ENCODE peak calls at places on chromosomes 1 and 21, in four cellular contexts. One of them, this sample, is unnamed.

GRCh38 chr1:180530501-180530900 is 28.1 kb upstream of the ACBD6 start:
- DNase-seq in effector CD4-positive, alpha-beta T cell: no peak
- DNase-seq in sciatic nerve: no peak
- DNase-seq in amniotic epithelial cell: peak; percentile 80
- DNase-seq in this sample: no peak

GRCh38 chr1:244730153-244730933 is 77.4 kb downstream of the DESI2 start:
- DNase-seq in effector CD4-positive, alpha-beta T cell: no peak
- DNase-seq in sciatic nerve: peak; percentile 54
- DNase-seq in amniotic epithelial cell: peak; percentile 66
- DNase-seq in this sample: no peak

GRCh38 chr1:209398330-209398991 is 185.1 kb upstream of the CAMK1G start:
- DNase-seq in effector CD4-positive, alpha-beta T cell: no peak
- DNase-seq in sciatic nerve: no peak
- DNase-seq in amniotic epithelial cell: peak; percentile 92
- DNase-seq in this sample: peak; percentile 62

GRCh38 chr1:903305-903704 is 20.4 kb upstream of the SAMD11 start:
- DNase-seq in effector CD4-positive, alpha-beta T cell: no peak
- DNase-seq in sciatic nerve: no peak
- DNase-seq in amniotic epithelial cell: no peak
- DNase-seq in this sample: no peak

GRCh38 chr21:42424848-42425602 is 21.3 kb downstream of the UBASH3A start:
- DNase-seq in effector CD4-positive, alpha-beta T cell: peak; percentile 75
- DNase-seq in sciatic nerve: no peak
- DNase-seq in amniotic epithelial cell: no peak
- DNase-seq in this sample: no peak

GRCh38 chr1:95169544-95169943 is 52.4 kb downstream of the TLCD4 start:
- DNase-seq in effector CD4-positive, alpha-beta T cell: no peak
- DNase-seq in sciatic nerve: no peak
- DNase-seq in amniotic epithelial cell: no peak
- DNase-seq in this sample: no peak

GRCh38 chr1:236520445-236521005 is 3.3 kb upstream of the LGALS8 start:
- DNase-seq in effector CD4-positive, alpha-beta T cell: no peak
- DNase-seq in sciatic nerve: no peak
- DNase-seq in amniotic epithelial cell: no peak
- DNase-seq in this sample: no peak

GRCh38 chr1:59077739-59078503 is 219.0 kb upstream of the FGGY start:
- DNase-seq in effector CD4-positive, alpha-beta T cell: no peak
- DNase-seq in sciatic nerve: no peak
- DNase-seq in amniotic epithelial cell: no peak
- DNase-seq in this sample: no peak

GRCh38 chr1:226533220-226533619 is 15.3 kb upstream of the STUM start:
- DNase-seq in effector CD4-positive, alpha-beta T cell: no peak
- DNase-seq in sciatic nerve: no peak
- DNase-seq in amniotic epithelial cell: no peak
- DNase-seq in this sample: no peak

GRCh38 chr1:27589841-27590426 is 14.0 kb downstream of the AHDC1 start:
- DNase-seq in effector CD4-positive, alpha-beta T cell: no peak
- DNase-seq in sciatic nerve: no peak
- DNase-seq in amniotic epithelial cell: no peak
- DNase-seq in this sample: no peak

GRCh38 chr1:212161231-212161781 is 123.9 kb upstream of the PPP2R5A start:
- DNase-seq in effector CD4-positive, alpha-beta T cell: no peak
- DNase-seq in sciatic nerve: no peak
- DNase-seq in amniotic epithelial cell: peak; percentile 99
- DNase-seq in this sample: no peak